ENCODE peak calls at places on chromosome 11, in eight cellular contexts. J is colonic mucosa; F is IMR-90; L is stomach; N is neural progenitor cell; I is CD8-positive, alpha-beta memory T cell; E is ovary; C is cardiac muscle cell. A is an unnamed sample. For H3K4me1, the result is how much of the 10 kb centered on the place peaks cover.

GRCh38 chr11:43952401-43953342 is 10.2 kb downstream of the C11orf96 start:
- DNase-seq in J (no peak), F (no peak), L (no peak), N (no peak), I (no peak), E (no peak), C (no peak), A (no peak)

GRCh38 chr11:123690490-123690889 is 36.1 kb upstream of the SCN3B start:
- DNase-seq in J (no peak), F (peak), L (no peak), N (no peak), I (no peak), E (no peak), C (peak), A (no peak)

GRCh38 chr11:134878785-134879184 is 466.7 kb upstream of the B3GAT1 start:
- DNase-seq in J (no peak), F (no peak), L (no peak), N (no peak), I (no peak), E (no peak), C (no peak), A (no peak)

GRCh38 chr11:85934599-85935169 is 79.5 kb downstream of the CCDC83 start:
- DNase-seq in J (no peak), F (no peak), L (no peak), N (no peak), I (no peak), E (no peak), C (peak), A (peak)

GRCh38 chr11:2699185-2699530 is 636 bp downstream of the KCNQ1OT1 start:
- DNase-seq in J (peak), F (peak), L (no peak), N (no peak), I (peak), E (peak), C (no peak), A (peak)

GRCh38 chr11:60345489-60345888 is 18.4 kb downstream of the MS4A6E start:
- DNase-seq in J (no peak), F (no peak), L (peak), N (peak), I (no peak), E (no peak), C (peak), A (peak)

GRCh38 chr11:37352485-37352884 is 754.4 kb upstream of the RAG2 start:
- DNase-seq in J (no peak), F (no peak), L (no peak), N (peak), I (no peak), E (no peak), C (no peak), A (no peak)

GRCh38 chr11:133153031-133153430 is 379.3 kb downstream of the OPCML start:
- DNase-seq in J (no peak), F (no peak), L (no peak), N (no peak), I (no peak), E (no peak), C (peak), A (no peak)

GRCh38 chr11:1283906-1284305 is 25.5 kb downstream of the TOLLIP start:
- DNase-seq in J (no peak), F (no peak), L (no peak), N (no peak), I (no peak), E (no peak), C (no peak), A (no peak)
- H3K4me1 ChIP-seq in J (under half), F (under half), L (under half), N (under half), I (under half), E (under half), C (under half), A (under half)

GRCh38 chr11:125330462-125331325 is 165.4 kb downstream of the FEZ1 start:
- DNase-seq in J (no peak), F (no peak), L (no peak), N (no peak), I (no peak), E (no peak), C (no peak), A (no peak)

GRCh38 chr11:125326126-125326525 is 161.6 kb downstream of the PKNOX2 start:
- DNase-seq in J (no peak), F (no peak), L (no peak), N (no peak), I (no peak), E (no peak), C (no peak), A (no peak)

GRCh38 chr11:125329786-125330185 is 165.2 kb downstream of the PKNOX2 start:
- DNase-seq in J (no peak), F (no peak), L (no peak), N (no peak), I (no peak), E (no peak), C (no peak), A (no peak)

GRCh38 chr11:125328181-125328580 is 163.6 kb downstream of the PKNOX2 start:
- DNase-seq in J (no peak), F (no peak), L (no peak), N (no peak), I (no peak), E (no peak), C (no peak), A (no peak)

DNA sequence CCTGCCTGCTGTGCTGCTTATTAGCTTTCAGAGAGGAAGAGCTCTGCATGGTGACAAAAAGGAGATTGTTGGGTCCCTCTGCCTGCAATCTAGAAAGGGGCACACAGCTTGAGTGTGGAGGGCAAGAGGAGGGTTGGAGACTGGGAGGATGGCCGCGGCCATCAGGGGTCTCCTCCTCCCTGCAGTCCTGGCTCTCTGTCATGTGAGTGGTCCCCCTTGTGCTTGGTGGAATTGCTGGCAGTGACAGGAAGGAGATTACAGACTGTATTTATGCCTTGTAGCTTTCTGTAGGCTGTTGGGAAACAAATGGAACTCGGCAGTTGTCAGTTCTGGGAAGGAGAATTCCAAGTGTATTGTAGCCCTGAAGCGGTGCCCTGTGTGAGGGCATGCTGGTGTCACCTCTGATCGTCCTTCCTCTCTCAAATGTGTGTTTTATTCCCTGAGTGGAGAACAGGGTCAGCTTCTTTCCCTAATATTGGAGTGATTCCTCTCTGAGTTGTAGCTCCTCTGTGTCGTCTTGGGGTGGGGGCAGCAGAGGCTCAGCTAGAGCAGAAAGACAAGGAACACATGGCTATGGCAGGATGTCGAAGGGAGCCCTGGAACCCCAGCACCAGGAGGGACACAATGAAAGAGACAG is 163.1 kb downstream of the PKNOX2 start:
- DNase-seq in J (no peak), F (no peak), L (no peak), N (no peak), I (no peak), E (no peak), C (no peak), A (no peak)
- H3K27ac ChIP-seq in J (no peak), F (no peak), L (no peak), N (no peak), I (no peak), E (no peak), C (no peak), A (no peak)

DNA sequence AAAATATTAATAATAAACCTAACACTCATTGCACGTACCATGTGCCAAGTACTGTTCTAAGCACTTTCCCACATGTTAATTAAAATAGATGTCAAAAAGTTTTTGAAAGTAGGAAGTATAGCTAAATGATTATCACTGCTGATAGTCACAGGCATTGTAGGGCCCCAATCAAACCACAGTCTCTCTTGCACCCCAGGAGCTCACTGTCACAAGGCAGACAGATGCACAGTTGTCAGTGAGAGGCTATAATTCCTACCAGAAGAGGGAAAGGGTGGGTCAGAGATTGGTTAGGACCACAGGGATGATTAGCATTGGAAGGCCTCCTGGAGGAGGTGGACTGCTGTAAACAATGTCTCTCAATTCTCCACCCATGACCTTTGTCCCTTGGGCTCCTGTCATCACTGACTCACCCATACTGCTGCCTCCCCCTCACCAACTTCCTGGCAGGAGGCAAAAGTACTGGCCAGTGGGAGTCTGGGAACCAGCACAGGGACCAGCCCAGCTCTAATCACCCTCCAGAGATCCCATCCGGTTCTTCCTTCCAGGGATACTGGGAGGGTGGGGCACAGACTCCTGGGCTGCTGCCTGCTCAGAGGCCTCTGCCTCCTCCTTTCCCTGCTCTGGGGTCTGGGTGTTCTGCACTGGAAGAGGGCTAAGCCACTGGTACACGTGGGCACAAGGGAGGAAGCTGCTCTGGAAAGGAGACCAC is 1.1 kb upstream of the POLD4 start:
- DNase-seq in J (peak), F (peak), L (peak), N (peak), I (no peak), E (peak), C (peak), A (peak)
- H3K4me1 ChIP-seq in J (under half), F (under half), L (half or more), N (under half), I (half or more), E (under half), C (under half), A (under half)

GRCh38 chr11:12773591-12773990 is 99.4 kb downstream of the TEAD1 start:
- DNase-seq in J (no peak), F (no peak), L (no peak), N (no peak), I (no peak), E (no peak), C (no peak), A (no peak)
- H3K27ac ChIP-seq in J (no peak), F (no peak), L (no peak), N (no peak), I (no peak), E (no peak), C (no peak), A (no peak)

DNA sequence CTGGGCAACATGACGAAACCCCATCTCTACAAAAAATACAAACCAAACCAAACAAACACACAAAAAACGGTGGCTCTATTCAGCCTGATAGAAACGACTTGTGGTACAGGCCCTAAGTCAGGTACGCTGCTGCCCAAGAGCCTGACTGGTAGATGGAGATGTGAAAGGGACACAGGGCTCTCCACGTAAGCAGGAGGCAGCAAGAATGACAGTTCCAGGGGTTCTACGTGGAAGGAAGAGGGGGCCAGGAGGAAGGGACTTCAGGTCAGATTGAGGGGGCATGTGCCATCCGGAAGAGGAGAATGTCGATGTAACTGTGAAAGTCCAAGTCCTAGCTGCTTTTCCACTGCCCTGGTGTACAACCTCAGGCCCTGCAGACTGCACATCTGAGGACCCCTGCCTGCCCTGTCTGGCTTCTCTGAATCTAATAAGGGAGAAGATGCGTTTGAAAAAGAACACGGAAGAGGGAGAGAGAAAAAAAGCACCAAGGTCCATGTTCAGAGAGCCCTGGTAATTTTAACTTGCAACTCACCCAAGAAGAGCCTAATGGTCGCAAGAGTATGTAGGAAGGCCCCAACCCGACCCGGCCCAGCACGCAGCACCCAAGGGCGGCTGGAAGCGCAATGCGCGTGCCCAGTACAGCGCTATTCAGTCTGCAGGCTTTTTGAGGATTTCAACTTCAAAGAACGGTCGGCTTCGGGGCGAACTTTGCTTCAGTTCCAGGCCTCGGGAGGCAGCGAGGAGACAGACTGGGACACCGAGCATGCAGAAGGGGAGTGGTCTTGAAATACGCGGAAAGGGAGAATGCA is 909 bp upstream of the ZNRD2 start:
- DNase-seq in J (no peak), F (no peak), L (no peak), N (no peak), I (no peak), E (no peak), C (no peak), A (no peak)
- H3K4me1 ChIP-seq in J (under half), F (under half), L (half or more), N (under half), I (half or more), E (under half), C (under half), A (under half)

GRCh38 chr11:118623291-118623655 is 15.9 kb downstream of the PHLDB1 start:
- DNase-seq in J (no peak), F (peak), L (no peak), N (no peak), I (no peak), E (no peak), C (peak), A (no peak)
- H3K27ac ChIP-seq in J (no peak), F (peak), L (peak), N (no peak), I (no peak), E (no peak), C (peak), A (peak)